ENCODE peak calls at places on chromosomes 5 and 9, in four cellular contexts. K is upper lobe of right lung; C is CD4-positive, CD25-positive, alpha-beta regulatory T cell; V is uterus. Z is an unnamed sample. For H3K4me1 and H3K36me3, the result is how much of the 10 kb centered on the place peaks cover.

GRCh38 chr9:111427186-111427585 is 57.0 kb downstream of the ECPAS start:
- DNase-seq in K (no peak), V (no peak), C (no peak), Z (no peak)

GRCh38 chr5:176535101-176535654 is 2.0 kb downstream of the RNF44 start:
- DNase-seq in K (no peak), C (peak), V (no peak), Z (no peak)

GRCh38 chr9:17018001-17018491 is 116.8 kb upstream of the CNTLN start:
- DNase-seq in V (no peak), C (no peak), K (no peak), Z (no peak)

GRCh38 chr5:143403357-143403606 is 204 bp downstream of the NR3C1 start:
- DNase-seq in K (no peak), C (no peak), V (no peak), Z (no peak)

GRCh38 chr9:103301051-103301450 is 305.9 kb downstream of the CYLC2 start:
- DNase-seq in K (no peak), C (no peak), V (no peak), Z (no peak)

GRCh38 chr5:137254695-137255094 is 244.4 kb downstream of the SPOCK1 start:
- DNase-seq in K (no peak), V (no peak), C (no peak), Z (no peak)

GRCh38 chr9:2802494-2802921 is 41.4 kb downstream of the PUM3 start:
- DNase-seq in V (no peak), K (no peak), C (no peak), Z (no peak)

GRCh38 chr5:150510460-150511263 is 2.7 kb downstream of the NDST1 start:
- DNase-seq in V (no peak), K (no peak), C (no peak), Z (no peak)

GRCh38 chr9:81032030-81032572 is 657.2 kb downstream of the TLE1 start:
- DNase-seq in C (no peak), K (no peak), V (peak), Z (peak)

GRCh38 chr9:121821326-121821725 is 169.9 kb downstream of the DAB2IP start:
- DNase-seq in K (no peak), V (no peak), C (no peak), Z (no peak)

GRCh38 chr9:127131871-127132270 is 9.4 kb upstream of the ANGPTL2 start:
- DNase-seq in K (no peak), V (no peak), C (no peak), Z (no peak)

GRCh38 chr5:12237837-12238575 is 333.8 kb upstream of the CTNND2 start:
- DNase-seq in V (no peak), C (no peak), K (no peak), Z (no peak)

GRCh38 chr5:180648658-180649296 is 623 bp downstream of the FLT4 start:
- DNase-seq in V (peak), C (peak), K (peak), Z (no peak)

GRCh38 chr9:34997375-34997774 is 7.8 kb downstream of the DNAJB5 start:
- DNase-seq in C (no peak), K (no peak), V (no peak), Z (no peak)

GRCh38 chr5:142865631-142866030 is 95.5 kb downstream of the ARHGAP26 start:
- DNase-seq in V (no peak), K (no peak), C (no peak), Z (no peak)

GRCh38 chr5:127796207-127796606 is 93.0 kb downstream of the CCDC192 start:
- DNase-seq in V (no peak), K (no peak), C (no peak), Z (no peak)

GRCh38 chr9:113580041-113580953 is 116.8 kb downstream of the RGS3 start:
- DNase-seq in V (no peak), C (peak), K (peak), Z (peak)

GRCh38 chr5:82364497-82364896 is 86.3 kb upstream of the RPS23 start:
- DNase-seq in K (no peak), V (no peak), C (no peak), Z (peak)

GRCh38 chr5:133794771-133795391 is 173.5 kb downstream of the C5orf15 start:
- DNase-seq in V (no peak), K (no peak), C (no peak), Z (no peak)

GRCh38 chr9:118529210-118529609 is 825.0 kb downstream of the TLR4 start:
- DNase-seq in C (no peak), K (no peak), V (no peak), Z (peak)

GRCh38 chr5:54440456-54440893 is 15.0 kb upstream of the HSPB3 start:
- DNase-seq in K (no peak), C (no peak), V (no peak), Z (no peak)

GRCh38 chr5:33043598-33043997 is 332.5 kb downstream of the NPR3 start:
- DNase-seq in V (no peak), C (no peak), K (no peak), Z (no peak)

GRCh38 chr5:122313001-122313402 is 965 bp downstream of the SNCAIP start:
- DNase-seq in C (no peak), K (peak), V (peak), Z (no peak)

DNA sequence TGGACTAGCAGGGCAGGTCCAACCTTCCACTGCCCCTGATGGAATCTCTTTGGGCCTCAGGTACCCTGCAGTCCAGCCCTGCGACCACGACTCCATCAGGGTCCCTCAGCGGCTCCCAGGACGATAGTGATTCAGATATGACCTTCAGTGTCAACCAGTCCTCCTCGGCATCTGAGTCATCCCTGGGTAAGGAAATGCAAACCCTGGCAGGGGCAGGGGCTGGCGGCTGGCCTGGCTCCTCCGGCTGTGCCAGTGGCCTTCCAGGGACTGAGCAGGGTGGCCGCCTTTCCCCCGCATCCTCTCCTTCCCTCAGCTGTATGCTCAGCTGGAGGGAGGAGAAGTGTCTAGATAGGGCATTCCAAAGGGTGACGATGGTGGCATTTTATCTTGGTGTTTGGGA is 45.0 kb downstream of the NEURL1B start:
- DNase-seq in V (no peak), K (no peak), C (no peak), Z (no peak)
- H3K4me1 ChIP-seq in V (under half), K (under half), C (under half), Z (under half)

GRCh38 chr9:131203438-131204219 is 72.7 kb downstream of the FAM78A start:
- DNase-seq in C (no peak), V (no peak), K (no peak), Z (no peak)
- H3K36me3 ChIP-seq in C (half or more), V (under half), K (half or more), Z (half or more)

GRCh38 chr5:95392593-95393182 is 1.5 kb downstream of the FAM81B start:
- DNase-seq in V (no peak), K (no peak), C (no peak), Z (peak)

GRCh38 chr5:95393279-95393678 is 2.1 kb downstream of the FAM81B start:
- DNase-seq in C (no peak), K (no peak), V (no peak), Z (no peak)

GRCh38 chr5:95385334-95385733 is 5.8 kb upstream of the FAM81B start:
- DNase-seq in C (no peak), V (no peak), K (no peak), Z (no peak)

DNA sequence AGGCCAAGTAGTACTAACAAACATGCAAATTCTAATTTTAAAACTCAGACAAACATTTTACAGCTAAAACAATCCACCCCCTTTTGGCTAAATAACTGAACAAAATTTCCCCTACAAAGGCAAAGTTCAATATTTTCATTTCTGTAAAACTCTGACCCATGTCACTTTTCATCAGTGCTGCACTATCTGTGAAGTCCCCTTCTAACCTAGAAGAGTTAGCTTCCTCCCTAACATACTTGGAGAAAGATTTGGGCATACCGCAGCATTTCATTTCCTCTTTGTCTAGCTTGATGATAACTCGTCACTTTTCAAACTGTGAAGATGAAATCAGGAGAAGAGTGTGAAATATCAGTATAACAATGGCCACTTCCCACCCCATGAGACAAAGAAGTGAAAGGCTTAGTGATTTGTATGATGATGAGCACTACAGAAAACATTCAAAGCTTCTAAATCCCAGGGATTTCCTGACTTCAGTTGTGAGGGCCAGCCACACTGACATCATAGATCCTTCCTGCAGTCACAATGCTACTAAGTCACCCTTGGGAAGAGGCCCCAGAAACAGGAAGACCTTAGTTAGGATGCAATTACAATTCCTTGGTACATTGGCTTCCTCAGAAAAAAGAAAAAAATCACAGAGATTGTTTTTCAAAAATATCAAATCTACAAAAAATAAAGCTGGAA is at the start of gene FAM81B:
- DNase-seq in K (no peak), C (no peak), V (no peak), Z (peak)
- H3K4me1 ChIP-seq in K (under half), C (under half), V (under half), Z (under half)

DNA sequence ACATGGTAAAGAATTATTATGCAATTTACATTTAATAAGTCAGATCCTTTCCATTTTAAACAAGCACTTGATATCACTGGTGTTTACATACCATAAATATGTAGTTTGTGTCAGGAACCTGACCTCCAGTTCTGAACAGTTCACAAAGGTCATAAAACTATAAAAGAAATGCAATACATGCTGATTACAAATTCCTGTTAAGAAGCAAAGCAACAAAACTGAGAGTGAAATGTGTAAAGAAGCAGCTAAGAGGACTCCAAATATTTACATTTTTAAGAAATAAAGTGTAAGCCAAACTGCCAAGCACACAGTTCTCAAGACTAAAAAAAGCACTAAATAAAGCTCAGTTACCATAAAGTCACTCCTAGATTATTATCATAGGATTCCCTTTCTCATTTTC is 17.4 kb upstream of the SCAI start:
- DNase-seq in V (no peak), K (no peak), C (no peak), Z (no peak)
- H3K36me3 ChIP-seq in V (under half), K (under half), C (under half), Z (under half)

GRCh38 chr9:94875300-94876063 is 149.0 kb downstream of the AOPEP start:
- DNase-seq in C (no peak), V (no peak), K (no peak), Z (no peak)
- H3K4me1 ChIP-seq in C (under half), V (under half), K (under half), Z (under half)

GRCh38 chr9:22078081-22078480 is 69.0 kb upstream of the CDKN2B start:
- DNase-seq in C (no peak), V (no peak), K (no peak), Z (no peak)
- H3K36me3 ChIP-seq in C (under half), V (under half), K (under half), Z (under half)

GRCh38 chr9:91818647-91819403 is 131.2 kb downstream of the ROR2 start:
- DNase-seq in V (no peak), C (no peak), K (no peak), Z (no peak)
- H3K4me1 ChIP-seq in V (under half), C (under half), K (under half), Z (under half)

DNA sequence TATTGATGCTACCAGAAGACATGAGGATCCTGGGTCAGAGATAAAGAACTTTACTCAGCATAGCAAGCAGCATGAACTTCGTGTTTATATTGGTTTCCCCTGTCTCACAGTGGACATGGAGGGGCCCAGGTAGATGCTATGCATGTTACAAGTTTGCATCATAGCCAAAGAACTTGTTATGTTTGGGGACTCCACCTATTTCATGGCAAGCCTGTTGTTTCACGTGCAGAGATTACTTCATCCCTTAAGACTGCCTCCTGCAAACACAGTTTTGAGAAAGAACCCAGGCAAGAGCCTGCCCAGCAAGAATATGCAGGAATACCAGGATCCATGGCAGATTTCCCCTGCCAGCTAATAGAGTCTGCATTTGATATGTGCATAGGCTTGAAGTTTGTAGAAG is 68.4 kb downstream of the RCL1 start:
- DNase-seq in K (no peak), C (no peak), V (no peak), Z (no peak)
- H3K36me3 ChIP-seq in K (under half), C (under half), V (under half), Z (under half)

DNA sequence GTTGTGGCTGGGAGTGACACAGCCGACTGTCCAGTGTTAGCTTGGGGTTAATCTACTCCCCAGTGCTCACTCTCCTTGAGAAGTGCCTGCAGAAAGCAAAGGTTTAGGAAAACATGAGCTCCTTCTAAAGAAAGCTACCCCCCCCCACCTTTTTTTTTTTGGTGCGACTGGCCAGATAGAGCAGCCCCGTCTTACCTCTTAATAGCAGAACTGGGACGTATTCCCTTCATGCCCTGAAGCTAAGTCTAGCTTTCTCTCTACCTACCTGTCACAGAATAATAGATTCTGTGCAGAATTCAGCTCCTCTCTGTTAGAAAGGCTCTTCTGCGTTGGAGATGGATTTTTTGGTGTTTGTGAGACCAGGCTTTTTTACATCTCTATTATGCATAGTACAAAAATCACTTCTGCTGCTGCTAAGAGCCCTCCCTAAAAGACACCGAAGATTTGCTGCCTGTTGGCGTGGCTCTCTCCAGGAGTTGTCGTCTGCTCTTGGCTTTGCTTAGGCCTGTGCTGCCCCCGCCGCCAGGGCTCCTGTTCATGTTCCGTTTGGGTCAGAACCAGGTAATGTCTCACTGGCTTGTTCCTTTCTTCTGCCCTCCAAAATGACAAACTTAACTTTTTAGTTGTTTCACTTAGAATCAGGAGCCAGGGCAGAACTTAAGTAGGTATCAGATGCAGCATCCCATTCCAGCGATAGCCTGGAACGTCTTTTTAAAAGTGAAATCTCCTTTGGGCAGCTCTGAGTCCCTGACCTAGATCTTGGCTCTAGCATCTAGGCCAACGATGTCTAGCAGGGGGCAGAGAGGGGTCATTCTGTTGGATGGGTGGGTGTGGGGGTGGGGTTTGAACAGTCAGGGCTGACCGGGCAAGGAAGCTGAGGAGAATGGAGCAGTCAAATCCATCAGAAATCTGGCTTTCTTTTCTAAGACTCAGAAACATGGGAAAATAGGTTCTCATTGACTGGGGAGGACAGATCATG is 2.5 kb downstream of the TRIO start:
- DNase-seq in V (no peak), K (no peak), C (no peak), Z (no peak)
- H3K4me1 ChIP-seq in V (under half), K (half or more), C (under half), Z (under half)